ENCODE peak calls at places on chromosome 2, in ten cellular contexts. F, J, D, K, O, V, M, N, H and A are unnamed samples.

GRCh38 chr2:213022987-213023386 is 128.4 kb downstream of the IKZF2 start:
- DNase-seq in F (no peak), J (no peak), D (no peak), K (no peak), O (no peak), V (no peak), M (no peak), N (no peak), H (no peak), A (no peak)

GRCh38 chr2:179751184-179751809 is 110.1 kb downstream of the ZNF385B start:
- DNase-seq in F (peak; percentile 27), J (no peak), D (no peak), K (no peak), O (no peak), V (peak; percentile 42), M (no peak), N (no peak), H (peak; percentile 47), A (no peak)

GRCh38 chr2:113079123-113079522 is 11.4 kb downstream of the IL1F10 start:
- DNase-seq in F (no peak), J (no peak), D (no peak), K (no peak), O (no peak), V (no peak), M (no peak), N (no peak), H (no peak), A (peak; percentile 22)

GRCh38 chr2:94986392-94986963 is 39.0 kb upstream of the MAL start:
- DNase-seq in F (peak; percentile 71), J (peak; percentile 70), D (peak; percentile 69), K (no peak), O (peak; percentile 34), V (peak; percentile 52), M (no peak), N (peak; percentile 34), H (peak; percentile 70), A (peak; percentile 53)

GRCh38 chr2:182946949-182947348 is 80.5 kb upstream of the FRZB start:
- DNase-seq in F (no peak), J (no peak), D (no peak), K (no peak), O (no peak), V (peak; percentile 82), M (no peak), N (no peak), H (peak; percentile 22), A (no peak)

GRCh38 chr2:220744861-220745260 is 827.2 kb downstream of the EPHA4 start:
- DNase-seq in F (no peak), J (no peak), D (no peak), K (no peak), O (peak; percentile 16), V (no peak), M (no peak), N (no peak), H (peak; percentile 52), A (no peak)

GRCh38 chr2:133641497-133641896 is 73.2 kb upstream of the NCKAP5 start:
- DNase-seq in F (peak; percentile 32), J (peak; percentile 47), D (peak; percentile 52), K (no peak), O (no peak), V (no peak), M (no peak), N (peak; percentile 11), H (peak; percentile 29), A (peak; percentile 89)

GRCh38 chr2:102606353-102606752 is 13.0 kb upstream of the SLC9A2 start:
- DNase-seq in F (peak; percentile 39), J (no peak), D (peak; percentile 43), K (no peak), O (peak; percentile 13), V (no peak), M (no peak), N (no peak), H (no peak), A (peak; percentile 60)

GRCh38 chr2:133717497-133717896 is 149.2 kb upstream of the NCKAP5 start:
- DNase-seq in F (no peak), J (no peak), D (no peak), K (no peak), O (no peak), V (no peak), M (no peak), N (no peak), H (no peak), A (peak; percentile 6)

GRCh38 chr2:150572961-150573395 is 85.5 kb upstream of the RND3 start:
- DNase-seq in F (no peak), J (no peak), D (no peak), K (no peak), O (no peak), V (no peak), M (no peak), N (no peak), H (no peak), A (no peak)

GRCh38 chr2:10373931-10374330 is 71.2 kb downstream of the HPCAL1 start:
- DNase-seq in F (no peak), J (no peak), D (no peak), K (no peak), O (no peak), V (no peak), M (peak; percentile 49), N (no peak), H (no peak), A (no peak)

GRCh38 chr2:10377052-10377746 is 70.9 kb downstream of the ODC1 start:
- DNase-seq in F (no peak), J (no peak), D (no peak), K (peak; percentile 79), O (no peak), V (no peak), M (no peak), N (no peak), H (no peak), A (no peak)

GRCh38 chr2:10377747-10378085 is 70.4 kb downstream of the ODC1 start:
- DNase-seq in F (no peak), J (no peak), D (no peak), K (peak; percentile 80), O (no peak), V (no peak), M (no peak), N (no peak), H (no peak), A (no peak)

GRCh38 chr2:10374362-10374943 is 71.7 kb downstream of the HPCAL1 start:
- DNase-seq in F (no peak), J (no peak), D (no peak), K (no peak), O (no peak), V (no peak), M (peak; percentile 39), N (no peak), H (no peak), A (no peak)

GRCh38 chr2:10375570-10376266 is 72.4 kb downstream of the ODC1 start:
- DNase-seq in F (no peak), J (no peak), D (no peak), K (no peak), O (no peak), V (no peak), M (no peak), N (no peak), H (no peak), A (no peak)
- H3K4me1 ChIP-seq in F (peaks cover 14% of the 10 kb centered on the region), J (peaks cover 38% of the 10 kb centered on the region), D (peaks cover 24% of the 10 kb centered on the region), K (peaks cover 59% of the 10 kb centered on the region), O (no peaks in the 10 kb centered on the region), V (no peaks in the 10 kb centered on the region), M (peaks cover 27% of the 10 kb centered on the region), N (peaks cover 7% of the 10 kb centered on the region), H (peaks cover 4% of the 10 kb centered on the region), A (no peaks in the 10 kb centered on the region)

GRCh38 chr2:6343076-6343475 is 522.6 kb downstream of the CMPK2 start:
- DNase-seq in F (no peak), J (no peak), D (no peak), K (no peak), O (no peak), V (no peak), M (no peak), N (no peak), H (no peak), A (no peak)

GRCh38 chr2:6341730-6342129 is 524.0 kb downstream of the CMPK2 start:
- DNase-seq in F (no peak), J (no peak), D (no peak), K (no peak), O (no peak), V (no peak), M (no peak), N (no peak), H (no peak), A (no peak)

GRCh38 chr2:6342273-6342920 is 523.3 kb downstream of the CMPK2 start:
- DNase-seq in F (no peak), J (no peak), D (no peak), K (no peak), O (no peak), V (no peak), M (no peak), N (no peak), H (no peak), A (no peak)

DNA sequence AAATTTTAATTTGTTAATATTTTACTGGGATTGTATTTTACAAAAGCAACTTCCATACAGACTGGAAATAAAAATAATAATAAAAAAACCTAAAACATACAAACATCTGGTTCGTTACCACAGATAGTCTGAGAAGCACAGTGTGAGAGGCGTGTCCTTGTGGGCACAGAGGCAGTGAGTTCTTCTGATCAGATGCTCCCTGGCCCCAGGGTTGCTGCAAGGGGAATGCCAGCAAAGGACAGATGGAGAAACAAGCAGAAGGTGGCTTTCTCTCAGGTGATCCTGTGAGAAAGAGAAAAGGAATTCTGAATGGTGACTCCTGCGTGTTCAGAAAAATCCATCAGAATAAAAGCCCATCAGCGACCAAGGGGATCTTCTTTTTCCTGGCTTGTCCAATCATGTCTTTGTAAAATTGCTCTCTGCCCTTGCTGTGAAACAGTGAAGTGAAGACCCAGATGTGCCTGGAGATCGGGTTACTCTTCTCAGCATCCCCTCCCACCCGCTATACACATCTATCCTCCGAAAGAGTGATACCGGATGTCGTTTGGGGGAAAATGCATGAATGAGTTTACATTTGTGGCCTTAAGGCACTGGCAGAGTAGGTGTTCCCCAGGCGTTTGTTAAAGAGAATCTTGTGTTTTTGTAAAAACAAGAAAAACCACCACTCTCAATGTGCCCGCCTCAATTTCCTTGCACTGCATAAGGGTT is 528.4 kb downstream of the CMPK2 start:
- DNase-seq in F (no peak), J (no peak), D (no peak), K (no peak), O (no peak), V (no peak), M (no peak), N (no peak), H (no peak), A (no peak)
- H3K4me3 ChIP-seq in F (no peak overlapping the region), J (no peak overlapping the region), D (no peak overlapping the region), K (no peak overlapping the region), O (no peak overlapping the region), V (no peak overlapping the region), M (no peak overlapping the region), N (no peak overlapping the region), H (no peak overlapping the region), A (no peak overlapping the region)

GRCh38 chr2:219177594-219178376 is at the start of gene RETREG2:
- DNase-seq in F (peak; percentile 94), J (peak; percentile 87), D (peak; percentile 89), K (peak; percentile 95), O (peak; percentile 84), V (peak; percentile 93), M (peak; percentile 93), N (peak; percentile 89), H (peak; percentile 89), A (peak; percentile 93)
- TF ChIP-seq POLR2A in F (peak; percentile 69), J (peak; percentile 82), D (peak; percentile 97), K (peak; percentile 97), O (peak; percentile 92), V (peak; percentile 97), M (peak; percentile 94), N (peak; percentile 99), H (peak; percentile 89), A (peak; percentile 96)

DNA sequence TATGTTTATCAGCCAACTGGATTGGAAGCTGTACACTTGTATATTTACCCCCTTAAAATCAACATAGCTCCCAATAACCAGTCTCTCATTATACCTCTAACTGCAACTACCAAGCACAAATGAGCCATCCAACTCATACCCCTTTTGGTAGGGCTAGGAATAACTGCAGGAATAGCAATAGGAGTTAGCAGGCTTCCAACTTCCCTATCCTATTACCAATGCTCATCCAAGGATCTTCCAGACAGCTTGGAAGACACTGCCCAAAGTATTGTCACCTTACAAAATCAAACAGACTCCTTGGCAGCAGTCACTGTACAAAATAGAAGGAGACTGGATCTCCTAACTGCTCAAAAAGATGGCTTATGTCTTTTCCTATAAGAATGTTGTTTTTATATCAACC is 61.6 kb downstream of the SLC25A12 start:
- DNase-seq in F (no peak), J (no peak), D (no peak), K (no peak), O (no peak), V (no peak), M (no peak), N (no peak), H (no peak), A (no peak)
- H3K4me1 ChIP-seq in F (no peaks in the 10 kb centered on the region), J (no peaks in the 10 kb centered on the region), D (peaks cover 4% of the 10 kb centered on the region), K (no peaks in the 10 kb centered on the region), O (no peaks in the 10 kb centered on the region), V (no peaks in the 10 kb centered on the region), M (no peaks in the 10 kb centered on the region), N (no peaks in the 10 kb centered on the region), H (no peaks in the 10 kb centered on the region), A (no peaks in the 10 kb centered on the region)